ENCODE peak calls at places on chromosomes 13 and 19, in six cellular contexts. K is GM12891, D is H1, G is GM12878, W is HepG2, U is K562. V is an unnamed sample.

GRCh38 chr13:101454767-101455166 is 2.3 kb downstream of the ITGBL1 start:
- DNase-seq in D (no peak), K (no peak), W (no peak), U (no peak), G (no peak), V (no peak)

GRCh38 chr13:94315188-94315587 is 164.3 kb downstream of the DCT start:
- DNase-seq in D (no peak), G (no peak), U (no peak), K (no peak), W (no peak), V (no peak)

GRCh38 chr19:45528744-45529453 is 21.6 kb downstream of the VASP start:
- DNase-seq in U (peak), W (no peak), G (no peak), D (peak), K (no peak), V (no peak)

GRCh38 chr13:98041081-98041820 is 87.8 kb downstream of the IPO5 start:
- DNase-seq in W (no peak), K (no peak), G (no peak), U (no peak), D (no peak), V (no peak)

GRCh38 chr13:85565652-85566051 is 233.6 kb downstream of the SLITRK6 start:
- DNase-seq in D (no peak), G (no peak), U (no peak), K (no peak), W (no peak), V (no peak)

GRCh38 chr19:408441-409005 is 424 bp downstream of the C2CD4C start:
- DNase-seq in D (no peak), K (no peak), U (peak), W (no peak), G (no peak), V (no peak)

GRCh38 chr13:40172149-40172591 is 494.3 kb downstream of the FOXO1 start:
- DNase-seq in W (no peak), G (no peak), U (no peak), K (no peak), D (peak), V (no peak)

GRCh38 chr19:20863176-20863575 is 59.9 kb upstream of the ZNF85 start:
- DNase-seq in U (no peak), G (no peak), D (no peak), W (no peak), K (no peak), V (no peak)

GRCh38 chr19:29717051-29717450 is 2.0 kb upstream of the C19orf12 start:
- DNase-seq in K (no peak), W (no peak), G (no peak), D (no peak), U (no peak), V (no peak)

GRCh38 chr19:1355258-1355973 is 28.3 kb upstream of the NDUFS7 start:
- DNase-seq in D (no peak), W (no peak), K (no peak), U (peak), G (no peak), V (no peak)

GRCh38 chr13:110308377-110309158 is 1.5 kb downstream of the COL4A2 start:
- DNase-seq in K (no peak), D (no peak), W (no peak), U (no peak), G (no peak), V (no peak)

GRCh38 chr19:10045371-10045770 is 32.1 kb downstream of the RDH8 start:
- DNase-seq in G (no peak), W (no peak), D (no peak), U (no peak), K (no peak), V (no peak)

GRCh38 chr13:98549728-98550317 is 27.1 kb downstream of the STK24 start:
- DNase-seq in W (no peak), D (no peak), G (no peak), U (no peak), K (no peak), V (no peak)

GRCh38 chr19:52700673-52701072 is 34.2 kb downstream of the ZNF611 start:
- DNase-seq in W (peak), U (no peak), G (no peak), D (no peak), K (no peak), V (no peak)

GRCh38 chr19:39193785-39194184 is 3.0 kb upstream of the NCCRP1 start:
- DNase-seq in D (no peak), G (no peak), W (peak), U (no peak), K (no peak), V (no peak)

GRCh38 chr19:5526691-5527090 is 41.1 kb downstream of the TINCR start:
- DNase-seq in W (no peak), K (no peak), U (no peak), G (no peak), D (no peak), V (no peak)

GRCh38 chr13:73985789-73986188 is 148.4 kb downstream of the KLF12 start:
- DNase-seq in G (no peak), U (no peak), W (no peak), D (no peak), K (no peak), V (no peak)

GRCh38 chr13:33637978-33638743 is 179.8 kb upstream of the RFC3 start:
- DNase-seq in G (no peak), D (no peak), K (no peak), U (no peak), W (no peak), V (no peak)

GRCh38 chr13:27028683-27029480 is 142.7 kb downstream of the USP12 start:
- DNase-seq in U (no peak), D (no peak), K (no peak), W (no peak), G (no peak), V (no peak)

GRCh38 chr19:54928299-54928698 is 19.0 kb downstream of the NLRP7 start:
- DNase-seq in W (no peak), U (peak), D (no peak), K (no peak), G (no peak), V (no peak)

GRCh38 chr19:8503506-8503905 is 1.1 kb upstream of the PRAM1 start:
- DNase-seq in U (no peak), G (no peak), K (no peak), W (no peak), D (no peak), V (no peak)

GRCh38 chr13:80612804-80613203 is 271.9 kb upstream of the SPRY2 start:
- DNase-seq in K (no peak), G (no peak), W (no peak), D (no peak), U (no peak), V (no peak)

GRCh38 chr19:37706052-37706605 is 13.4 kb downstream of the ZNF607 start:
- DNase-seq in W (no peak), D (no peak), K (no peak), U (no peak), G (no peak), V (no peak)

GRCh38 chr13:20561731-20562130 is 5.2 kb upstream of the IFT88 start:
- DNase-seq in G (no peak), W (no peak), D (no peak), K (no peak), U (no peak), V (no peak)

GRCh38 chr19:30309983-30310805 is 62.0 kb upstream of the ZNF536 start:
- DNase-seq in G (no peak), W (no peak), K (no peak), D (no peak), U (no peak), V (no peak)

GRCh38 chr19:47544476-47544875 is 28.5 kb downstream of the ZNF541 start:
- DNase-seq in U (no peak), D (no peak), K (no peak), G (no peak), W (no peak), V (no peak)

GRCh38 chr19:2048959-2049740 is 1.9 kb downstream of the MKNK2 start:
- DNase-seq in W (no peak), K (no peak), G (no peak), U (no peak), D (no peak), V (no peak)

GRCh38 chr13:109381546-109382180 is 404.7 kb downstream of the IRS2 start:
- DNase-seq in K (no peak), D (no peak), W (no peak), U (no peak), G (no peak), V (no peak)

GRCh38 chr13:28373803-28374202 is 121.1 kb downstream of the FLT1 start:
- DNase-seq in U (no peak), D (no peak), W (no peak), K (no peak), G (no peak), V (no peak)

GRCh38 chr19:294819-295686 is 3.9 kb upstream of the PLPP2 start:
- DNase-seq in U (peak), W (no peak), D (no peak), K (peak), G (no peak), V (peak)

GRCh38 chr19:1399745-1400144 is 1.6 kb downstream of the GAMT start:
- DNase-seq in W (no peak), G (no peak), U (no peak), D (no peak), K (no peak), V (no peak)

GRCh38 chr13:37270206-37271001 is 164.9 kb upstream of the CSNK1A1L start:
- DNase-seq in G (no peak), U (no peak), K (no peak), W (peak), D (no peak), V (no peak)

GRCh38 chr19:58569943-58570670 is 3.0 kb downstream of the MZF1 start:
- DNase-seq in U (no peak), K (no peak), W (no peak), D (no peak), G (no peak), V (no peak)
- TF ChIP-seq POLR2AphosphoS5 in U (no peak), K (no peak), W (no peak), D (no peak), G (no peak), V (no peak)

GRCh38 chr19:49875801-49876421 is 1.2 kb downstream of the AKT1S1 start:
- DNase-seq in W (peak), K (no peak), D (no peak), U (peak), G (no peak), V (no peak)
- TF ChIP-seq POLR2A in W (peak), K (peak), D (no peak), U (peak), G (no peak), V (no peak)

DNA sequence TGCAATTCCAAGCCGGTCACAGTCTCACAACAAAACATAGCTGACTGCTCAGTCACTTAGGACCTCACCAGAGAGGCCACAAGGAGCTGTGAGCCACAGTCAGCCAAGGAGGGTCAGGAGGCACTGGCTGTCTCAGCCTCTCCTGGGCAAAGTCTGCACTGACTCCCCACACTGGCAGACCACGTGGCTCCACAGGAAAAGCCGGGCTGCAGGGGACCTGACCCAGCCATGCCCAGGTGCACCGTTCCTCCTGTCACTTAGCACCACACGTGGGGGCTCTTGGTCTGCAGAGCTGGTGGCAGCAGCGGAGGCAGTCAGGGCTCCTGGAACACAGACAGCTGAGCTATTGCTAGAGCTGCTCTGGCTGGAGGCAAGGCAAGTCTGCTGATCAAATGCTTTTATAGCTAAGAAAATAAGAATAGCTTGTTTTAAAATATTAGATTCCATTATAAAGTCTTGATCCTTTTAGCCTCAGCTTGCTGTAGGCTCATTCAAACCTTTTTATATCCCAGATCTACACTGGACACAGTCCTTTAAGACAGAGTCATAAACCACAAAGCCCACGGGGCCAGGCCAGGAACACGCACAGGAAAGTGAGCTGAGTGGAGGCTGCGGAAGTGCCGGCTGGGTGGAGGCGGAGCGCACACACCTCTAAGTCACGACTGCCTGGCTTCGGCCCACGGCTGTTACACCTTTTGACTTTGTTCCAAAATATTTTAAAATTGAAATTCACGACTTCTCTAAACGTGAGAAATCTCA is 744.1 kb downstream of the UQCRFS1 start:
- DNase-seq in W (no peak), D (no peak), U (no peak), G (no peak), K (no peak), V (no peak)
- TF ChIP-seq TAF1 in W (no peak), D (no peak), U (no peak), G (no peak), K (no peak), V (no peak)

GRCh38 chr13:67395577-67395976 is 165.4 kb upstream of the PCDH9 start:
- DNase-seq in G (no peak), U (no peak), D (no peak), K (no peak), W (no peak), V (no peak)

GRCh38 chr13:67390462-67391093 is 160.4 kb upstream of the PCDH9 start:
- DNase-seq in D (no peak), K (no peak), U (no peak), G (no peak), W (no peak), V (no peak)

DNA sequence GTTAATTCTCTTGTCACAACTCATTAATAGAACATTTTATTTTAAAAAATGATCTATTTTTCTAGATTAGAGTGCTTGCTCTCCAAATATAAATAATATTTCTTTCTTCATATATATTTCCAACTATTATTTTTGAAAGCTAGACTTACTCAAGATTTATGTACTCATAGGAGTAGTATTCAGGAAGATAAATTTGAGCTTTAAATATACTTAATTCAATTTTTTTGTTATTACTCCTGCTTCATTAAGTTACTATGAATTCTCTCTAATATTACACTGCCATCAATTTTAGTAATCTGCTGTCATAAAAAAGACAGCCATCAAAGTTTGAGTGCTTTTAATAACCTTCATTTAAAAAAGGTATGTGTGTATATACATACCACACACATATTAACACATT is 161.9 kb upstream of the PCDH9 start:
- DNase-seq in W (no peak), G (no peak), U (no peak), K (no peak), D (no peak), V (no peak)
- TF ChIP-seq POLR2AphosphoS5 in W (no peak), G (no peak), U (no peak), K (no peak), D (no peak), V (no peak)

DNA sequence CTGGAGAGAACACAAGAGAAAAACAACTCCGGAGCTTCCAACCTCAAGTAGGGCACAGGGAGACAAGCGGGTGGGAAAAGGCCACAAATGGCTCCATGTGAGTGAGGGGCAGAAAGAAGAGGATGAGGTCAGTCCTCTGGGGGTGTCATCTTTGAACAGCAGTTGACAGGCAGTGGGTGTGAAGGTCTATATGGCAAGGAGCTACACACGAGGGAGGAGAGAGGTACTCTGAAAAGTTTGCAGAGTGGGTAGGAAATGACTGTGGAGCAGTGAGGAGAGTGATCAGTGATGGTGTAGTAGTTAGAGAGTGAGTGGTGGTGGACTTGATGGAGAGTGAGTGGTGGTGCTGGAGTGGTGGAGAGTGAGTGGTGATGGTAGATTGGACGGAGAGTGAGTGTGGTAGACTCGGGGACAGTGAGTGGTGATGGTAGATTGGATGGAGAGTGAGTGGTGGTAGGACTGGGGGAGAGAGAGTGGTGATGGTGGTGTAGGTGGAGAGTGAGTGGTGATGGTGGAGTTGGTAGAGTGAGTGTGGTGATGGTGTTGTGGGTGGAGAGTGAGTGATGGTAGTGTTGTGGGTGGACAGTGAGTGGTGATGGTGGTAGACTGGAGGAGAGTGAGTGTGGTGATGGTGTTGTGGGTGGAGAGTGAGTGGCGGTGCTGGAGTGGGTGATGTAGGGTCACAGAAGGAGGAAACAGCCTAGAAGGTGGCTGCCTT is 4.0 kb downstream of the TFDP1 start:
- DNase-seq in G (no peak), K (no peak), W (no peak), U (no peak), D (no peak), V (no peak)
- TF ChIP-seq POLR2A in G (peak), K (no peak), W (no peak), U (peak), D (no peak), V (peak)

GRCh38 chr19:17526922-17527321 is 15.5 kb downstream of the PGLS start:
- DNase-seq in K (peak), W (no peak), U (no peak), D (no peak), G (peak), V (peak)
- TF ChIP-seq TAF1 in K (no peak), W (no peak), U (no peak), D (no peak), G (no peak), V (no peak)

GRCh38 chr19:35756373-35757230 is at the start of gene HSPB6:
- DNase-seq in U (no peak), K (no peak), W (no peak), D (no peak), G (no peak), V (no peak)
- TF ChIP-seq POLR2AphosphoS5 in U (no peak), K (no peak), W (no peak), D (no peak), G (no peak), V (no peak)

GRCh38 chr19:41959056-41960053 is at the start of gene RABAC1:
- DNase-seq in K (peak), U (peak), D (peak), G (peak), W (peak), V (peak)

GRCh38 chr19:41957838-41958366 is 1.2 kb downstream of the RABAC1 start:
- DNase-seq in K (peak), U (peak), D (peak), W (peak), G (no peak), V (peak)

GRCh38 chr19:41956621-41957020 is 2.5 kb downstream of the RABAC1 start:
- DNase-seq in K (no peak), U (no peak), G (no peak), W (no peak), D (no peak), V (no peak)

GRCh38 chr19:41957161-41957837 is 1.8 kb downstream of the RABAC1 start:
- DNase-seq in U (no peak), K (no peak), W (no peak), D (no peak), G (no peak), V (no peak)

GRCh38 chr19:41958367-41959055 is 610 bp downstream of the RABAC1 start:
- DNase-seq in U (peak), G (no peak), W (peak), D (peak), K (peak), V (peak)
- TF ChIP-seq POLR2A in U (peak), G (peak), W (peak), D (no peak), K (no peak), V (no peak)

GRCh38 chr19:40674291-40674690 is 16.2 kb downstream of the NUMBL start:
- DNase-seq in D (no peak), K (no peak), G (no peak), W (no peak), U (no peak), V (no peak)
- TF ChIP-seq TAF1 in D (no peak), K (no peak), G (no peak), W (no peak), U (no peak), V (no peak)